ENCODE peak calls at places on chromosomes 2 and 18, in six cellular contexts. P is DMS79, X is GM06990, N is EH, B is NCI-H510A treated with DMSO at 0.1 percent for 48 hours, S is mammary epithelial cell. E is an unnamed sample.

GRCh38 chr18:4510160-4510559 is 55.1 kb upstream of the DLGAP1 start:
- DNase-seq in P (no peak), X (no peak), N (no peak), B (no peak), S (no peak), E (no peak)

GRCh38 chr2:213306320-213306942 is 22.2 kb downstream of the SPAG16 start:
- DNase-seq in P (no peak), X (no peak), N (peak), B (no peak), S (peak), E (no peak)

GRCh38 chr2:40554665-40555294 is 102.9 kb upstream of the SLC8A1 start:
- DNase-seq in P (no peak), X (no peak), N (peak), B (peak), S (peak), E (peak)

GRCh38 chr2:119820275-119820674 is 60.6 kb downstream of the PTPN4 start:
- DNase-seq in P (no peak), X (no peak), N (peak), B (no peak), S (no peak), E (no peak)

GRCh38 chr2:40315684-40316083 is 136.2 kb downstream of the SLC8A1 start:
- DNase-seq in P (no peak), X (no peak), N (peak), B (no peak), S (peak), E (no peak)

GRCh38 chr2:196131384-196131861 is 40.0 kb downstream of the STK17B start:
- DNase-seq in P (no peak), X (peak), N (peak), B (no peak), S (peak), E (peak)

GRCh38 chr18:54775686-54776085 is 52.6 kb upstream of the RAB27B start:
- DNase-seq in P (no peak), X (no peak), N (peak), B (no peak), S (peak), E (no peak)

GRCh38 chr2:241814571-241815476 is 5.8 kb downstream of the NEU4 start:
- DNase-seq in P (no peak), X (no peak), N (no peak), B (no peak), S (no peak), E (no peak)

GRCh38 chr2:226561962-226562361 is 237.7 kb downstream of the IRS1 start:
- DNase-seq in P (no peak), X (no peak), N (no peak), B (no peak), S (peak), E (no peak)

GRCh38 chr18:8367217-8367988 is 241.8 kb upstream of the RAB12 start:
- DNase-seq in P (peak), X (peak), N (peak), B (peak), S (no peak), E (no peak)

E was measured in GM12864.